ENCODE peak calls at places on chromosome 1, in five cellular contexts. Y is ovary, J is BJ, P is prostate gland, X is fibroblast of mammary gland. G is an unnamed sample.

GRCh38 chr1:6105218-6105679 is 59.6 kb downstream of the KCNAB2 start:
- DNase-seq in Y (no peak), J (no peak), P (no peak), X (no peak), G (no peak)

GRCh38 chr1:72111662-72112061 is 170.7 kb downstream of the NEGR1 start:
- DNase-seq in Y (no peak), J (no peak), P (no peak), X (no peak), G (no peak)

GRCh38 chr1:31111290-31111951 is 45.9 kb upstream of the PUM1 start:
- DNase-seq in Y (peak), J (no peak), P (peak), X (peak), G (no peak)

GRCh38 chr1:234509457-234510328 is 30.7 kb upstream of the TARBP1 start:
- DNase-seq in Y (no peak), J (no peak), P (no peak), X (peak), G (no peak)

GRCh38 chr1:32031578-32032286 is 18.1 kb downstream of the KHDRBS1 start:
- DNase-seq in Y (no peak), J (peak), P (no peak), X (peak), G (no peak)

GRCh38 chr1:147516157-147516917 is 25.0 kb upstream of the BCL9 start:
- DNase-seq in Y (no peak), J (no peak), P (no peak), X (no peak), G (no peak)

GRCh38 chr1:219113261-219113660 is 60.4 kb upstream of the LYPLAL1 start:
- DNase-seq in Y (no peak), J (no peak), P (no peak), X (no peak), G (no peak)

GRCh38 chr1:18681423-18681835 is 50.8 kb downstream of the PAX7 start:
- DNase-seq in Y (no peak), J (no peak), P (peak), X (peak), G (no peak)

GRCh38 chr1:15255582-15256149 is 8.6 kb downstream of the FHAD1 start:
- DNase-seq in Y (no peak), J (no peak), P (no peak), X (no peak), G (no peak)

GRCh38 chr1:145962157-145963102 is 1.9 kb downstream of the ANKRD34A start:
- DNase-seq in Y (peak), J (no peak), P (peak), X (no peak), G (no peak)

GRCh38 chr1:30034105-30034626 is 689.2 kb downstream of the MATN1 start:
- DNase-seq in Y (no peak), J (no peak), P (no peak), X (no peak), G (no peak)

GRCh38 chr1:236808564-236809130 is 13.6 kb downstream of the MTR start:
- DNase-seq in Y (no peak), J (no peak), P (no peak), X (peak), G (peak)

GRCh38 chr1:12621346-12622320 is 3.6 kb upstream of the DHRS3 start:
- DNase-seq in Y (no peak), J (no peak), P (peak), X (no peak), G (no peak)

GRCh38 chr1:227903061-227903521 is 44.6 kb downstream of the WNT9A start:
- DNase-seq in Y (peak), J (no peak), P (no peak), X (no peak), G (no peak)

GRCh38 chr1:184422490-184423233 is 35.8 kb downstream of the C1orf21 start:
- DNase-seq in Y (no peak), J (no peak), P (peak), X (no peak), G (no peak)

GRCh38 chr1:154557939-154558609 is 388 bp downstream of the UBE2Q1 start:
- DNase-seq in Y (peak), J (no peak), P (peak), X (peak), G (no peak)

GRCh38 chr1:3436451-3436850 is 18.0 kb upstream of the ARHGEF16 start:
- DNase-seq in Y (no peak), J (no peak), P (no peak), X (no peak), G (no peak)

GRCh38 chr1:223307544-223307943 is 56.4 kb downstream of the SUSD4 start:
- DNase-seq in Y (no peak), J (no peak), P (no peak), X (no peak), G (no peak)

GRCh38 chr1:240515505-240515904 is 96.5 kb downstream of the GREM2 start:
- DNase-seq in Y (no peak), J (no peak), P (no peak), X (peak), G (no peak)

GRCh38 chr1:233394860-233395717 is 67.6 kb downstream of the MAP3K21 start:
- DNase-seq in Y (no peak), J (peak), P (peak), X (peak), G (no peak)

GRCh38 chr1:211648336-211648735 is 27.1 kb downstream of the NEK2 start:
- DNase-seq in Y (no peak), J (no peak), P (no peak), X (peak), G (no peak)

GRCh38 chr1:154433161-154433681 is 28.1 kb downstream of the IL6R start:
- DNase-seq in Y (no peak), J (no peak), P (no peak), X (no peak), G (no peak)

GRCh38 chr1:98110674-98111073 is 189.8 kb upstream of the DPYD start:
- DNase-seq in Y (no peak), J (no peak), P (no peak), X (peak), G (no peak)

GRCh38 chr1:83547903-83548302 is 451.0 kb downstream of the TTLL7 start:
- DNase-seq in Y (no peak), J (no peak), P (no peak), X (peak), G (no peak)

GRCh38 chr1:197423006-197423405 is 155.0 kb downstream of the CRB1 start:
- DNase-seq in Y (no peak), J (peak), P (no peak), X (peak), G (no peak)

GRCh38 chr1:217090073-217090911 is 367.1 kb upstream of the ESRRG start:
- DNase-seq in Y (no peak), J (no peak), P (no peak), X (no peak), G (no peak)

GRCh38 chr1:183417691-183418491 is at the start of gene NMNAT2:
- DNase-seq in Y (no peak), J (no peak), P (no peak), X (peak), G (no peak)

GRCh38 chr1:16903054-16903453 is 7.3 kb downstream of the RNU1-2 start:
- DNase-seq in Y (no peak), J (peak), P (no peak), X (peak), G (no peak)

GRCh38 chr1:65164633-65165032 is 16.6 kb downstream of the AK4 start:
- DNase-seq in Y (no peak), J (no peak), P (no peak), X (peak), G (no peak)

GRCh38 chr1:2228684-2229031 is 539 bp downstream of the SKI start:
- DNase-seq in Y (no peak), J (no peak), P (no peak), X (no peak), G (no peak)

GRCh38 chr1:51234721-51235425 is 1.2 kb upstream of the RNF11 start:
- DNase-seq in Y (peak), J (no peak), P (peak), X (peak), G (peak)

GRCh38 chr1:182071924-182072323 is 10.4 kb upstream of the ZNF648 start:
- DNase-seq in Y (no peak), J (no peak), P (no peak), X (no peak), G (no peak)

GRCh38 chr1:39199593-39199992 is 4.9 kb upstream of the MACF1 start:
- DNase-seq in Y (no peak), J (no peak), P (no peak), X (no peak), G (no peak)

GRCh38 chr1:218585565-218586184 is 240.5 kb downstream of the TGFB2 start:
- DNase-seq in Y (no peak), J (no peak), P (no peak), X (peak), G (no peak)

GRCh38 chr1:31148409-31148808 is 82.9 kb upstream of the PUM1 start:
- DNase-seq in Y (no peak), J (no peak), P (no peak), X (no peak), G (no peak)

GRCh38 chr1:241717975-241718374 is 65.9 kb downstream of the WDR64 start:
- DNase-seq in Y (no peak), J (no peak), P (no peak), X (peak), G (no peak)

GRCh38 chr1:15684042-15684461 is at the start of gene PLEKHM2:
- DNase-seq in Y (peak), J (no peak), P (no peak), X (peak), G (no peak)

GRCh38 chr1:212987702-212988322 is 27.9 kb downstream of the ANGEL2 start:
- DNase-seq in Y (no peak), J (peak), P (no peak), X (peak), G (no peak)

DNA sequence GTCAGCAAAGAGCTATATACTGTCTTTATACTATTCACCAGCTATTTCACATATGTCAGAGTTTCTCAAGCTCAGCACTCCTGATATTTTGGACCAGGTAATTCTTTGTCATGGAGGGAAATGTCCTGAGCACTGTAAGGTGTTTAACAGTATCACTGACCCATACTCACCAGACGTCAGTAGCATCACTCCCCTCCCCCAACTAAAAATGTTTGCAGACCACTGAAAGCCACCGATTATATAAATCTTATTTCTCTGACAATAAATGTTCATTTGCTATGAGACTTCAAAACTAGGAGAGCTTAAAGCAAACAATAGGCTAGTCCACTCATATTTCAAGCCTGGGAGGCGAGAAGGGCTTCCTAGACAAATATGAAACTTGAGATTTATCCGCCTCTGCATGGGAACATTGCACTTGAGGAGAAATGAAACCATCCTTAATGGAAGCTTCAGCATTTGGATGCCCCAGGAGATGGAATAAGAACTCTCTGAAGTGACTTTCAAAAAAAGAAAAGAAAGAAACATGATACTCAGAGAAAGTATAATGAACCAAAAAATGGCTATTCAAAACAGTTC is 81.0 kb downstream of the KIAA0319L start:
- DNase-seq in Y (no peak), J (no peak), P (no peak), X (no peak), G (no peak)
- TF ChIP-seq CTCF in Y (no peak), J (no peak), P (no peak), X (no peak), G (no peak)

DNA sequence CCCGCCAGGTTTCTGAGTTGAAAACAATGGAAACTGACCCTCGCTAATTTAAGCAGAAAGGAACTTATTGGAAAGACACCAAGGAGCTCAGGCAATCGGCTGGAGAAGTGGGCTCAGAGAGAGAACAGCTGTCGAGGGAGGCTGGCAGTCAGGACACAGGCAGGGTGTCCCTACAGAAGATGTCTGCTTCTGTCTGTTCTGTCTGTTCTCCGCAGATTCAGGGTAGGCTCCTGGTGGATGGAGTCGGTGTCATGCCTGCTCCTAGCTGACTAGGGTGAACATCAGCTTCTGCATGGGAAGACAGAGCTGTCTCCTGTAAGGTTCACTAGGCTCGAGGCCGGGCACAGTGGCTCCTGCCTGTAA is 36.5 kb downstream of the LDLRAP1 start:
- DNase-seq in Y (no peak), J (no peak), P (no peak), X (no peak), G (no peak)
- H3K4me3 ChIP-seq in Y (no peak), J (no peak), P (no peak), X (no peak), G (no peak)

GRCh38 chr1:27644369-27645070 is 9.5 kb upstream of the FGR start:
- DNase-seq in Y (no peak), J (no peak), P (no peak), X (no peak), G (no peak)

GRCh38 chr1:27647328-27647727 is 12.3 kb upstream of the FGR start:
- DNase-seq in Y (no peak), J (no peak), P (no peak), X (no peak), G (no peak)

GRCh38 chr1:27646676-27647075 is 11.7 kb upstream of the FGR start:
- DNase-seq in Y (no peak), J (no peak), P (no peak), X (peak), G (no peak)

GRCh38 chr1:27645071-27645415 is 10.1 kb upstream of the FGR start:
- DNase-seq in Y (no peak), J (no peak), P (no peak), X (no peak), G (no peak)

GRCh38 chr1:27643626-27644368 is 8.8 kb upstream of the FGR start:
- DNase-seq in Y (no peak), J (no peak), P (no peak), X (peak), G (no peak)
- TF ChIP-seq CTCF in Y (peak), J (peak), P (peak), X (peak), G (peak)

GRCh38 chr1:231284441-231284840 is 43.4 kb downstream of the GNPAT start:
- DNase-seq in Y (no peak), J (no peak), P (no peak), X (no peak), G (no peak)

DNA sequence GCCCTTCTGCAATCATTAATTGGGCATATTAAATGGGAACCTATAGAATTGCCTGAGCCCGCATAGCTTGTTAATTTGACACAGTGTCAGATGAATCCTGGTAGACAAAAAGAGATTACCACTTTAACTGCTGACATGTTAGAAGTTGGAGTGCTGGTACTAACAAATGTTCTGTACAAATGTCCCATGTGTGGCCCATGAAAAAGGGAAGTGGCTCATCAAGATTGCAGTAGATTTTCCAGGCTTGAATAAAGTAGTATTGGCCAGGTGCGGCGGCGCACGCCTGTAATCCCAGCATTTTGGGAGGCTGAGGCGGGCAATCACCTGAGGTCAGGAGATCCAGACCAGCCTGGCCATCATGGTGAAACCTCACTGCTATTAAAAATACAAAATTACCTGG is 45.6 kb downstream of the GNPAT start:
- DNase-seq in Y (no peak), J (no peak), P (no peak), X (no peak), G (no peak)
- H3K4me3 ChIP-seq in Y (no peak), J (no peak), P (no peak), X (no peak), G (no peak)

GRCh38 chr1:13990939-13991338 is 291.0 kb downstream of the PRDM2 start:
- DNase-seq in Y (no peak), J (no peak), P (no peak), X (no peak), G (no peak)

GRCh38 chr1:13996334-13996733 is 296.3 kb downstream of the PRDM2 start:
- DNase-seq in Y (no peak), J (no peak), P (no peak), X (peak), G (no peak)

GRCh38 chr1:13994386-13994785 is 294.4 kb downstream of the PRDM2 start:
- DNase-seq in Y (no peak), J (no peak), P (no peak), X (no peak), G (no peak)

GRCh38 chr1:13992489-13993285 is 292.7 kb downstream of the PRDM2 start:
- DNase-seq in Y (no peak), J (no peak), P (no peak), X (peak), G (no peak)
- TF ChIP-seq CTCF in Y (no peak), J (no peak), P (no peak), X (no peak), G (peak)

GRCh38 chr1:26031903-26032220 is 10.3 kb downstream of the EXTL1 start:
- DNase-seq in Y (no peak), J (no peak), P (no peak), X (no peak), G (no peak)
- H3K4me3 ChIP-seq in Y (no peak), J (no peak), P (no peak), X (no peak), G (no peak)

GRCh38 chr1:230407351-230407750 is 18.8 kb downstream of the PGBD5 start:
- DNase-seq in Y (no peak), J (no peak), P (no peak), X (peak), G (no peak)

GRCh38 chr1:230401763-230402294 is 24.3 kb downstream of the PGBD5 start:
- DNase-seq in Y (no peak), J (peak), P (no peak), X (peak), G (no peak)

GRCh38 chr1:230400007-230400344 is 26.2 kb downstream of the PGBD5 start:
- DNase-seq in Y (no peak), J (no peak), P (no peak), X (no peak), G (no peak)

GRCh38 chr1:230401096-230401495 is 25.0 kb downstream of the PGBD5 start:
- DNase-seq in Y (no peak), J (no peak), P (no peak), X (no peak), G (no peak)

DNA sequence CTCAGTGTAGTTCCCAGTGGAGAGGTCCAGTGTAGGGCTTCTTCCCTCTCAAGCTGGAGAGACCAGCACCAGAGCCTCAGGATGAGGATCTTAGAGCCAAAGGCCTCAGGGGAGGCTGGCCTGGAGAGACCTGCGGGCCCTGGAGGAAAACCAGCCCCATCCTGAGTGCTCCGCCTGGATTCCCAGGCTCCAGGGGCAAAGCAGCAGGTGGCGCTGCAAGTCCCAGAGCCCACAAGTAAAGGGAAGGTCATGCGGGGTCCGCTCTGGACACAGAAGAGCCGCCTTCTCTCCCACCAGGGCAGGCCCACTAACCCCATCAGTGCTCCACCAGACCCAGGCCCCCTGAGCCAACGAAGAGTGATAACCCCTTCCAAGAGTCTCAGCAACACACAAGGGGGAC is 22.7 kb downstream of the PGBD5 start:
- DNase-seq in Y (no peak), J (no peak), P (no peak), X (no peak), G (no peak)
- TF ChIP-seq CTCF in Y (no peak), J (no peak), P (no peak), X (no peak), G (no peak)

GRCh38 chr1:167820684-167821355 is 93.1 kb downstream of the ADCY10 start:
- DNase-seq in Y (no peak), J (no peak), P (no peak), X (no peak), G (no peak)
- H3K4me3 ChIP-seq in Y (no peak), J (no peak), P (peak), X (no peak), G (peak)